ENCODE peak calls at places on chromosomes 12 and 14, in seven cellular contexts. Z is cardiac muscle cell, L is H7, U is lung, J is testis, N is tibial artery, R is right lobe of liver. Q is an unnamed sample.

GRCh38 chr14:100640481-100641273 is 53.5 kb upstream of the BEGAIN start:
- DNase-seq in R (no peak), J (no peak), Z (no peak), L (peak; percentile 46), U (no peak), N (no peak), Q (no peak)

GRCh38 chr14:38873923-38874612 is 229.0 kb downstream of the SEC23A start:
- DNase-seq in N (no peak), U (no peak), Z (no peak), J (no peak), R (no peak), L (no peak), Q (no peak)

GRCh38 chr12:102023343-102023930 is 38.4 kb downstream of the WASHC3 start:
- DNase-seq in R (no peak), L (no peak), U (no peak), J (no peak), N (peak; percentile 29), Z (no peak), Q (no peak)

GRCh38 chr14:28143340-28143739 is 623.2 kb upstream of the FOXG1 start:
- DNase-seq in L (no peak), N (no peak), J (no peak), R (no peak), U (no peak), Z (no peak), Q (no peak)

GRCh38 chr12:49389092-49389703 is 21.9 kb downstream of the SPATS2 start:
- DNase-seq in U (peak; percentile 32), J (peak; percentile 46), N (peak; percentile 27), Z (peak; percentile 11), L (peak; percentile 78), R (no peak), Q (no peak)

GRCh38 chr14:97546491-97546890 is 749.3 kb downstream of the VRK1 start:
- DNase-seq in J (no peak), Z (no peak), R (no peak), L (no peak), U (no peak), N (no peak), Q (no peak)

GRCh38 chr14:92263681-92264080 is 59.3 kb upstream of the SLC24A4 start:
- DNase-seq in L (no peak), U (no peak), R (no peak), Z (no peak), N (no peak), J (no peak), Q (no peak)

GRCh38 chr12:67034110-67034879 is 234.9 kb upstream of the CAND1 start:
- DNase-seq in N (no peak), L (no peak), U (no peak), Z (no peak), J (no peak), R (no peak), Q (no peak)

GRCh38 chr14:98961191-98961590 is 310.8 kb downstream of the BCL11B start:
- DNase-seq in J (no peak), N (no peak), Z (no peak), L (peak; percentile 8), R (no peak), U (no peak), Q (no peak)

GRCh38 chr12:3253682-3254275 is 176.6 kb downstream of the TSPAN9 start:
- DNase-seq in Z (peak; percentile 53), R (no peak), N (no peak), L (no peak), J (no peak), U (no peak), Q (no peak)

GRCh38 chr14:95196268-95196667 is 38.9 kb upstream of the DICER1 start:
- DNase-seq in L (peak; percentile 70), J (no peak), N (no peak), R (no peak), Z (peak; percentile 22), U (no peak), Q (no peak)

DNA sequence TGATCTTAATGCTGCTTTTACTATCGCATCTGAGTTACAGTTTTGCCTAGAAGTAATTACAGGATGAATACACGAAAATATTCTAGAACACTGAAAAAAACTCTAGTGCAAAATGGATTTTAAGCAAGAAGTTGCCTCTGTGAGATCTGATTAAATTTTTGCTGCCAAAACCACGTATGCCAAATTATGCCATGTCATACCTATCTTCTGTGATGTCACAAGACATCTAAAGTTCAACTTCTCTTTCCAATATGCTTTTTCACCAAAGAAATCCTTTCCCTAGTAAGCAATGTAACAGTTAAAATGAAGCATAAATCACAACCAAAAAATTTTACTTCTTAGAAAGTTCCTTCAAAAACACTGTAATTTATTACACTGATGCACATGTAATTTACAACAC is 39.6 kb downstream of the HECTD4 start:
- DNase-seq in J (no peak), L (no peak), N (no peak), U (no peak), R (no peak), Z (no peak), Q (no peak)
- H3K4me3 ChIP-seq in J (no peak overlapping the region), L (no peak overlapping the region), N (no peak overlapping the region), U (no peak overlapping the region), R (no peak overlapping the region), Z (no peak overlapping the region), Q (no peak overlapping the region)

GRCh38 chr12:12929696-12930095 is 22.3 kb downstream of the GPRC5D start:
- DNase-seq in U (no peak), Z (no peak), N (no peak), J (no peak), R (no peak), L (no peak), Q (no peak)

GRCh38 chr12:12925383-12925782 is 26.6 kb downstream of the GPRC5D start:
- DNase-seq in N (no peak), L (no peak), U (no peak), R (no peak), J (no peak), Z (no peak), Q (no peak)

GRCh38 chr12:12930633-12931032 is 21.3 kb downstream of the GPRC5D start:
- DNase-seq in N (no peak), Z (no peak), R (no peak), J (no peak), L (no peak), U (no peak), Q (no peak)

GRCh38 chr12:12926571-12927071 is 25.3 kb downstream of the GPRC5D start:
- DNase-seq in U (no peak), N (no peak), L (no peak), R (no peak), J (no peak), Z (no peak), Q (no peak)

GRCh38 chr12:12927211-12928079 is 24.5 kb downstream of the GPRC5D start:
- DNase-seq in N (no peak), Z (peak; percentile 83), L (no peak), R (peak; percentile 93), U (peak; percentile 90), J (peak; percentile 89), Q (peak; percentile 89)
- H3K4me3 ChIP-seq in N (no peak overlapping the region), Z (peak overlapping the region; percentile 18), L (no peak overlapping the region), R (peak overlapping the region; percentile 40), U (no peak overlapping the region), J (peak overlapping the region; percentile 39), Q (no peak overlapping the region)

GRCh38 chr12:113077859-113078256 is 21.3 kb downstream of the DTX1 start:
- DNase-seq in Z (no peak), N (no peak), U (no peak), R (no peak), L (peak; percentile 85), J (no peak), Q (peak; percentile 27)

GRCh38 chr12:113080692-113081091 is 24.2 kb downstream of the DTX1 start:
- DNase-seq in L (no peak), N (no peak), U (no peak), J (peak; percentile 63), Z (no peak), R (no peak), Q (no peak)

GRCh38 chr12:113073586-113073985 is 17.1 kb downstream of the DTX1 start:
- DNase-seq in R (no peak), Z (no peak), J (no peak), U (no peak), N (no peak), L (no peak), Q (no peak)

GRCh38 chr12:113075137-113075683 is 18.7 kb downstream of the DTX1 start:
- DNase-seq in Z (no peak), U (no peak), J (no peak), R (no peak), L (no peak), N (no peak), Q (peak; percentile 30)

DNA sequence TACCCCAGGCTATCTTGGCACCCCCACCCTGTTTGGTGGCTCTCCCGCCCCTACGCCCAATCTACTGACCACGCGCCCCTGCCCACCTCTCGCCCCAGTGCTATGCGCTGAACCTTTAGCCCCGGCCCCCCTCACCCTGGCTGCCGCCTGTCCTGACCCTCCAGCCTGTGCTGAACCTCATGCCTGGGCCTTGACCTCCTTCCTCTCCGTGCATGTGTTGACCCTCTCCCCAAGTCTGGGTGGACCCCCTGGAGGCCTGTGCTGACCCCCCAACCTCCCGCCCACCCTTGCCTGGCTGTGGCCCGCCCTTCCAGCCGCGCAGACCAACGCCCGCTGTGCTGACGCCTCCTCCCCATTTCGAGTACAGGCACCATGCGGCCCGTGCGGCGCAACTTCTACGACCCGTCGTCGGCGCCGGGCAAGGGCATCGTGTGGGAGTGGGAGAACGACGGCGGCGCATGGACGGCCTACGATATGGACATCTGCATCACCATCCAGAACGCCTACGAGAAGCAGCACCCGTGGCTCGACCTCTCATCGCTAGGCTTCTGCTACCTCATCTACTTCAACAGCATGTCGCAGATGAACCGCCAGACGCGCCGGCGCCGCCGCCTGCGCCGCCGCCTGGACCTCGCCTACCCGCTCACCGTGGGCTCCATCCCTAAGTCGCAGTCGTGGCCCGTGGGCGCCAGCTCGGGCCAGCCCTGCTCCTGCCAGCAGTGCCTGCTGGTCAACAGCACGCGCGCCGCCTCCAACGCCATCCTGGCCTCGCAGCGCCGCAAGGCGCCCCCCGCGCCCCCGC is 20.7 kb downstream of the DTX1 start:
- DNase-seq in N (no peak), Z (no peak), R (no peak), U (no peak), J (no peak), L (peak; percentile 82), Q (no peak)
- H3K4me3 ChIP-seq in N (no peak overlapping the region), Z (no peak overlapping the region), R (no peak overlapping the region), U (no peak overlapping the region), J (peak overlapping the region; percentile 24), L (peak overlapping the region; percentile 48), Q (no peak overlapping the region)

GRCh38 chr12:46124132-46124847 is 133.9 kb upstream of the SCAF11 start:
- DNase-seq in Z (no peak), N (no peak), U (no peak), L (no peak), R (no peak), J (no peak), Q (no peak)

GRCh38 chr12:46126050-46126727 is 135.8 kb upstream of the SCAF11 start:
- DNase-seq in N (no peak), U (no peak), R (no peak), J (no peak), Z (no peak), L (no peak), Q (no peak)

DNA sequence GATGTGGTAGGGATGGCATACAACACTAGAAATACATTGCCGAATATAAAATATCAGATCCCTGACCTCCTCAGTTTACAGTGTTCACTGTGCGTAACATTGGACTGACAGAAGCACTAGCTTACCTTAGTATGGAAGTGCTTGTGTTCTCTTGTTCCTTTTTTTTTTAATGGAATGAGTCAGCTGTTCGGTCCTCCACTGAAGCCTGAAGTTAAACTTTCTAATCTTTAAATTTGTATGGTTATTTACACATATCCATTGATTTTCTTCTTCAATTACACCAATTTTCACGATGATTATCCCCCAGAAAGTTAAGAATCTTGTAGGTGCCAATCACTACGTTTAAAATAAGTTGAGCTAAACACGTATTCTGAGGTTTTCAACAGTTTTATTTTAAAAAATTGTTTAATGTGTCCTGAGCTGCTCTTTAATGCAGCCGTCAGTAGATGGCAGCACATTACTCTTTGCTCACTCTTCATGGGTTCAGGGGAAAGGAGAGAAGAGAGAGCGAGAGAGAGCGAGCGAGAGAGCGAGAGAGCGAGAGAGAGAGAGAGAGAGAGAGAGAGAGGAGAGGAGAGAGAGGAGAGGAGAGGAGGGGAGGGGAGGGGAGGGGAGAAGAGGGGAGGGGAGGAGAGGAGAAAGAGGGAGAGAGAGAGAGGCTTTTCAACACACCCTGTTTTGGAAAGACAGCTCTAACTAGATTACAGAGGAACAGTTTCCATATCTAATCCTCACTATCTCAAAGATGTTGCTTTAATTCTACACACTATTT is 134.7 kb upstream of the SCAF11 start:
- DNase-seq in Z (peak; percentile 79), J (peak; percentile 69), N (peak; percentile 45), R (no peak), L (peak; percentile 18), U (peak; percentile 42), Q (peak; percentile 76)
- H3K4me3 ChIP-seq in Z (no peak overlapping the region), J (no peak overlapping the region), N (peak overlapping the region; percentile 40), R (no peak overlapping the region), L (no peak overlapping the region), U (no peak overlapping the region), Q (no peak overlapping the region)